ENCODE peak calls at places on chromosomes 12 and 14, in nine cellular contexts. W is AG10803; P is CD8-positive, alpha-beta T cell; N is uterus; C is AG09309; Q is colonic mucosa; I is heart left ventricle; E is AG04450; L is kidney. V is an unnamed sample.

GRCh38 chr12:21429994-21430393 is 7.5 kb upstream of the PYROXD1 start:
- DNase-seq in E (no peak), I (no peak), L (no peak), Q (no peak), P (no peak), W (no peak), N (no peak), C (no peak), V (no peak)

GRCh38 chr14:22002860-22003284 is 329.3 kb upstream of the OR4E1 start:
- DNase-seq in N (no peak), P (peak), L (no peak), Q (no peak), I (no peak), C (no peak), W (no peak), E (no peak), V (no peak)

GRCh38 chr12:94109154-94109553 is 39.2 kb upstream of the PLXNC1 start:
- DNase-seq in W (peak), C (no peak), N (no peak), E (peak), P (no peak), Q (no peak), L (no peak), I (no peak), V (no peak)

GRCh38 chr12:11661491-11662085 is 12.1 kb downstream of the ETV6 start:
- DNase-seq in N (no peak), E (no peak), L (no peak), I (no peak), Q (no peak), C (no peak), W (peak), P (no peak), V (no peak)

GRCh38 chr12:108570743-108571603 is 8.6 kb downstream of the ISCU start:
- DNase-seq in C (no peak), Q (peak), P (no peak), W (peak), I (no peak), E (no peak), L (no peak), N (no peak), V (no peak)

GRCh38 chr14:28603606-28604005 is 163.0 kb upstream of the FOXG1 start:
- DNase-seq in P (no peak), W (no peak), C (no peak), E (no peak), N (no peak), L (no peak), I (no peak), Q (no peak), V (no peak)

GRCh38 chr14:102980409-102980810 is 57.9 kb downstream of the AMN start:
- DNase-seq in Q (no peak), E (no peak), P (no peak), C (peak), I (no peak), W (peak), N (no peak), L (no peak), V (no peak)

GRCh38 chr12:3113671-3114070 is 36.5 kb downstream of the TSPAN9 start:
- DNase-seq in L (no peak), E (no peak), C (no peak), I (no peak), Q (no peak), N (no peak), P (no peak), W (no peak), V (no peak)

GRCh38 chr14:93748208-93749080 is 39.8 kb downstream of the PRIMA1 start:
- DNase-seq in N (no peak), Q (no peak), W (no peak), C (no peak), L (no peak), P (no peak), E (no peak), I (peak), V (no peak)

GRCh38 chr12:109777544-109777943 is 55.7 kb downstream of the TRPV4 start:
- DNase-seq in L (peak), I (no peak), W (peak), E (no peak), N (no peak), Q (peak), C (no peak), P (no peak), V (no peak)

GRCh38 chr12:47709277-47710048 is 3.6 kb upstream of the RPAP3 start:
- DNase-seq in P (no peak), W (no peak), Q (no peak), N (no peak), C (no peak), E (no peak), I (no peak), L (no peak), V (no peak)

GRCh38 chr12:58529897-58530296 is 390.4 kb downstream of the LRIG3 start:
- DNase-seq in L (no peak), E (peak), P (no peak), I (no peak), W (peak), Q (no peak), C (peak), N (no peak), V (peak)

GRCh38 chr12:4036872-4037271 is 163.7 kb upstream of the PARP11 start:
- DNase-seq in N (no peak), W (no peak), E (no peak), L (no peak), P (no peak), C (no peak), Q (no peak), I (no peak), V (no peak)

GRCh38 chr12:75877588-75878381 is 153.8 kb downstream of the PHLDA1 start:
- DNase-seq in I (no peak), L (no peak), C (no peak), E (no peak), W (no peak), N (no peak), Q (no peak), P (no peak), V (no peak)

GRCh38 chr12:131011165-131012079 is 57.7 kb downstream of the ADGRD1 start:
- DNase-seq in N (peak), L (no peak), I (no peak), P (no peak), Q (no peak), C (no peak), E (no peak), W (peak), V (no peak)

GRCh38 chr12:30691122-30691879 is 4.4 kb downstream of the IPO8 start:
- DNase-seq in Q (no peak), N (no peak), C (peak), W (peak), L (no peak), E (no peak), I (no peak), P (no peak), V (no peak)

GRCh38 chr12:91813701-91814100 is 331.9 kb downstream of the BTG1 start:
- DNase-seq in N (no peak), I (no peak), L (no peak), Q (no peak), E (no peak), P (no peak), W (peak), C (peak), V (no peak)

GRCh38 chr12:103986823-103987222 is 21.2 kb downstream of the TDG start:
- DNase-seq in I (no peak), E (peak), P (no peak), N (no peak), W (peak), Q (no peak), C (peak), L (no peak), V (peak)

GRCh38 chr12:12195516-12195915 is 71.3 kb downstream of the LRP6 start:
- DNase-seq in N (no peak), W (no peak), E (no peak), I (no peak), C (no peak), L (no peak), P (no peak), Q (no peak), V (no peak)

GRCh38 chr12:112577473-112578334 is 159.0 kb downstream of the PTPN11 start:
- DNase-seq in P (no peak), C (no peak), I (no peak), W (no peak), N (no peak), E (no peak), Q (no peak), L (no peak), V (no peak)

GRCh38 chr12:65986047-65986446 is 144.5 kb downstream of the LLPH start:
- DNase-seq in I (no peak), L (no peak), W (no peak), C (no peak), Q (no peak), N (no peak), E (no peak), P (no peak), V (no peak)

GRCh38 chr12:83123039-83123438 is 436.3 kb downstream of the TMTC2 start:
- DNase-seq in P (no peak), L (no peak), C (no peak), I (no peak), Q (no peak), N (no peak), E (no peak), W (no peak), V (no peak)

GRCh38 chr14:34462132-34462893 is at the start of gene SPTSSA:
- DNase-seq in L (peak), I (peak), E (peak), P (peak), Q (peak), N (peak), C (peak), W (peak), V (no peak)

GRCh38 chr12:50550530-50551223 is 45.9 kb downstream of the DIP2B start:
- DNase-seq in P (no peak), C (no peak), W (peak), I (no peak), E (no peak), L (no peak), Q (no peak), N (peak), V (no peak)

GRCh38 chr12:22415342-22416309 is 81.1 kb upstream of the ST8SIA1 start:
- DNase-seq in E (no peak), N (no peak), C (peak), W (peak), L (no peak), I (no peak), P (no peak), Q (peak), V (no peak)

GRCh38 chr14:42676636-42677035 is 1070.0 kb downstream of the LRFN5 start:
- DNase-seq in P (no peak), I (no peak), Q (no peak), L (no peak), C (no peak), W (no peak), N (no peak), E (no peak), V (no peak)

GRCh38 chr12:87217486-87217885 is 811.7 kb downstream of the C12orf50 start:
- DNase-seq in E (no peak), I (no peak), N (no peak), C (no peak), P (no peak), Q (no peak), L (no peak), W (no peak), V (no peak)

GRCh38 chr12:66740257-66740656 is 61.4 kb upstream of the GRIP1 start:
- DNase-seq in I (no peak), N (no peak), W (no peak), E (no peak), P (no peak), C (no peak), Q (no peak), L (no peak), V (no peak)

GRCh38 chr12:43550831-43551270 is 1.2 kb downstream of the ADAMTS20 start:
- DNase-seq in W (no peak), C (no peak), P (no peak), L (peak), E (no peak), I (no peak), Q (no peak), N (no peak), V (no peak)

GRCh38 chr14:91186515-91187066 is 57.9 kb downstream of the GPR68 start:
- DNase-seq in C (no peak), L (no peak), Q (no peak), I (no peak), P (no peak), N (no peak), W (peak), E (no peak), V (no peak)

GRCh38 chr14:57889245-57889644 is 23.4 kb upstream of the SLC35F4 start:
- DNase-seq in P (no peak), I (peak), E (no peak), N (peak), L (peak), W (peak), C (peak), Q (no peak), V (no peak)

GRCh38 chr12:70467476-70467875 is 101.4 kb downstream of the KCNMB4 start:
- DNase-seq in C (no peak), L (no peak), P (no peak), E (no peak), N (no peak), W (no peak), Q (no peak), I (no peak), V (no peak)

GRCh38 chr12:70466753-70467152 is 100.7 kb downstream of the KCNMB4 start:
- DNase-seq in C (no peak), L (no peak), N (no peak), E (no peak), Q (no peak), W (no peak), I (no peak), P (no peak), V (no peak)

GRCh38 chr12:70467908-70468733 is 102.0 kb downstream of the KCNMB4 start:
- DNase-seq in E (no peak), N (no peak), Q (no peak), W (no peak), L (no peak), P (no peak), I (no peak), C (no peak), V (no peak)

GRCh38 chr12:70469221-70469820 is 103.2 kb downstream of the KCNMB4 start:
- DNase-seq in Q (no peak), P (no peak), L (no peak), N (no peak), I (no peak), E (no peak), C (no peak), W (no peak), V (no peak)

DNA sequence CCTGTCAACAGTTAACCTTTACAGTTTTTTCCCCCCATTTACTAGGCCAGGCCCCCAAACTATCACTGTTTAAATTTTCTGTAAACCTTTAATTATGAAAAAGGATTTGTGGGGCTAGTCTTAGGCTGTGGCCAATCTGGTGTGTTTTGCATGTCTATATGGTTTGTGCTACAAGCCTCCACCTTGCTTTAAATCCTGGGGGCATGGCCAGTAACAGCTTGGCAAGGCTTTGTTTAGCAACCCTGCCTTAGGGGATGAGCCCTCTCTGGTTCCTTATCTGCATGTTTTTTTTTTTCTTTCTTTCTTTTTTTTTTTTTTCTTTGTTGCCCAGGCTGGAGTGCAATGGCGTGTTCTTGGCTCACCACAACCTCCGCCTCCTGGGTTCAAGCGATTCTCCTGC is 102.7 kb downstream of the KCNMB4 start:
- DNase-seq in W (no peak), N (no peak), P (no peak), I (no peak), Q (no peak), E (no peak), L (no peak), C (no peak), V (no peak)
- H3K4me3 ChIP-seq in W (no peak), N (no peak), P (no peak), I (no peak), Q (no peak), E (no peak), L (no peak), C (no peak), V (no peak)

GRCh38 chr12:113645183-113645582 is 173.5 kb upstream of the LHX5 start:
- DNase-seq in L (no peak), N (no peak), I (no peak), W (no peak), P (no peak), Q (no peak), C (no peak), E (no peak), V (no peak)

GRCh38 chr12:113650476-113650875 is 178.8 kb upstream of the LHX5 start:
- DNase-seq in L (no peak), W (no peak), N (no peak), C (no peak), E (no peak), P (no peak), I (no peak), Q (no peak), V (no peak)

GRCh38 chr12:113643575-113643974 is 171.9 kb upstream of the LHX5 start:
- DNase-seq in Q (no peak), N (no peak), C (no peak), P (no peak), W (no peak), I (no peak), E (no peak), L (no peak), V (no peak)

GRCh38 chr12:113649256-113649830 is 177.7 kb upstream of the LHX5 start:
- DNase-seq in I (no peak), W (no peak), P (no peak), E (no peak), L (no peak), C (no peak), Q (no peak), N (no peak), V (no peak)

GRCh38 chr12:113647048-113647447 is 175.4 kb upstream of the LHX5 start:
- DNase-seq in C (no peak), P (no peak), L (no peak), W (no peak), I (no peak), N (no peak), Q (no peak), E (no peak), V (no peak)
- TF ChIP-seq CTCF in C (peak), P (no peak), L (no peak), W (no peak), I (no peak), N (no peak), Q (no peak), E (peak), V (peak)

DNA sequence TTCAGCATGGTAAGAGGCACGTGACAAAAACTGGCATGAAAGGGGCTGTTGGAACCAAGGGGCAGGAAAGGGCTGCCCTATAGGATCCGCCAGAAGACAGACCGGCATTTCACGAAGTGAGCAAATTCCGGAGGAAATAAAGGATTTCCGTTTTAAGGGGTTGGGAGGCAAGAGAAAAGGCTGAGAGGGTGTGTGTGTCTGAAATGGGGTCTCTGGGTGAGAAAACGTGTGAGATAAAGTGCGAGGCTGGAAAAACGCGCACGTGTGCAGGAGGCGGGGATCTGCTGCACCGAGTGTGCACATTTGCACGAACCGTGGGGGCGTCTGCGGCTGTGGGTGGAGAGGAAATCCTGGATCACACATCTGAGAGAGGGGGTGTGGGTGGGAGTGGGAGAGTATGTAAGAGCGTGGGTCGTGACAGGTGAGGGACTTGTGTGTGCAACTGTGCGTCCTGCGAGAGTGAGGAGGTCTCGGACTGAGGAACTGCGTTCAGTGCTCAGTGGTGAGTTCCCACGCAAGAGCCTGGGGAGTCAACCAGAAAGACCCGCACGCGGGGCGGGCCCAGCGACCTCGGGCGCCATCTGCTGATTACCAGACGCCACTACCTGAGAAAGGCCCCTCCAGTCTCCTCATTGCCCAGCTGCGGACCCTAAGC is 37.0 kb upstream of the P2RX7 start:
- DNase-seq in L (peak), C (no peak), P (peak), W (peak), Q (peak), E (peak), N (peak), I (peak), V (no peak)
- H3K4me3 ChIP-seq in L (peak), C (peak), P (peak), W (peak), Q (peak), E (peak), N (no peak), I (peak), V (peak)

GRCh38 chr12:42145552-42146215 is 1.0 kb upstream of the GXYLT1 start:
- DNase-seq in N (no peak), W (no peak), P (no peak), I (no peak), C (no peak), L (no peak), Q (peak), E (no peak), V (no peak)
- TF ChIP-seq CTCF in N (no peak), W (no peak), P (no peak), I (no peak), C (no peak), L (no peak), Q (no peak), E (no peak), V (no peak)

DNA sequence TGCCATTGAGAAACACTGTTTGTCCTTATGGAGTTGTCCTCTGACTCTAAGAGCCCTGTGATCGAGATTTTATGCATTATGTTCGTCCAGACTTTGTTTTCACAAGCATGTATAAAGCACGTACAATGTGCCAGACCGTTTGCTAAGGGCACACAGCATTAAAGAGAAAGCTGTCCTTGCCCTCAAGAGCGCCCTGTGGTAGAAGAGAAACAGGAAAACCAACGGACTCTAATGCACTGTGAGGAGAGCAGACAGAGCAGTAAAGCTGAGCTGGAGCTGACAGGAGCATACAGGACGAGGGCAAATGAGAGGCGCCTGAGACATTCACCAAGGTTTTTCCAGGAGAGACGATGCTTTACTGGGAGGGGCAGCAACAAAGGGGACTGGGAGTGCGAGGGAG is 66.2 kb upstream of the OVCH1 start:
- DNase-seq in N (no peak), C (no peak), Q (no peak), L (no peak), P (no peak), E (no peak), W (no peak), I (no peak), V (no peak)
- H3K4me3 ChIP-seq in N (no peak), C (no peak), Q (no peak), L (no peak), P (no peak), E (no peak), W (no peak), I (no peak), V (no peak)

DNA sequence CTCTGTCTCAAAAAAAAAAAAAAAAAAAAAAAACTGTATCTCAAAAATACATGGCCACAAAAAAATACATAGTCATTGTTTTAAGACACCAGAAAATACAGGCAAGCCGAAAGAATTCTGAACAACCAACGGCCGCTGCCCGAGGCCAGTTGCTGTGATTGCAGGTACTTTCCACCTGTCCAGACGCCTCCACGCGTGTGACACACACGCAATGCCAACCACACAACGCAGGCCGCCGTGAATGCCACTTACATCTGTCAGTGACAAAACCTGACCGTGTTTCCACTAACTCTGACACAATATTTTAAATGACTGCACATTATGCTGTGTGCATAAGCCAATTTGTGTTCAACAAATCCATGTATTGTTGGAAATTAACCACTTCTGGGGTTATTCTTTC is 22.4 kb upstream of the INF2 start:
- DNase-seq in E (no peak), P (no peak), L (no peak), N (no peak), I (no peak), Q (no peak), W (no peak), C (no peak), V (no peak)
- TF ChIP-seq CTCF in E (no peak), P (no peak), L (no peak), N (no peak), I (no peak), Q (no peak), W (no peak), C (no peak), V (no peak)